ENCODE peak calls at places on chromosomes 7 and 10, in five cellular contexts. Y is pulmonary artery endothelial cell; K is T-helper 2 cell; Q is iris pigment epithelial cell; I is activated CD4-positive, CD25-positive, alpha-beta regulatory T cell treated with anti-CD3 and anti-CD28 coated beads, Interleukin-2, amount 50 U/mL, for 16 hours. E is an unnamed sample.
A peak's percentile ranks its signal among the peaks of the same experiment; 100 is the strongest.

GRCh38 chr7:101271021-101271420 is 26.1 kb upstream of the FIS1 start:
- DNase-seq in I (no peak), Y (no peak), K (no peak), Q (no peak), E (no peak)

GRCh38 chr10:46292573-46293023 is 5.8 kb downstream of the ANTXRL start:
- DNase-seq in Q (no peak), Y (no peak), K (no peak), I (no peak), E (no peak)

GRCh38 chr7:49577576-49577975 is 195.9 kb upstream of the VWC2 start:
- DNase-seq in Q (no peak), K (no peak), Y (no peak), I (no peak), E (no peak)

GRCh38 chr7:136183981-136184380 is 206.8 kb upstream of the MTPN start:
- DNase-seq in K (no peak), I (no peak), Y (no peak), Q (peak; percentile 4), E (no peak)

GRCh38 chr7:44853391-44853790 is 5.5 kb upstream of the H2AZ2 start:
- DNase-seq in Q (no peak), K (no peak), I (no peak), Y (no peak), E (no peak)

GRCh38 chr7:46909601-46910051 is 672.3 kb downstream of the TNS3 start:
- DNase-seq in Y (no peak), I (no peak), K (no peak), Q (peak; percentile 77), E (peak; percentile 82)

GRCh38 chr7:64914557-64914956 is 11.5 kb downstream of the ZNF273 start:
- DNase-seq in K (no peak), I (no peak), Q (no peak), Y (no peak), E (no peak)

GRCh38 chr10:96548589-96548988 is 34.9 kb upstream of the TLL2 start:
- DNase-seq in K (no peak), I (no peak), Y (no peak), Q (no peak), E (no peak)

GRCh38 chr7:157010588-157011332 is at the start of gene MNX1:
- DNase-seq in K (no peak), Y (no peak), Q (no peak), I (no peak), E (no peak)

GRCh38 chr7:38232475-38233366 is 40.7 kb downstream of the TARP start:
- DNase-seq in Y (no peak), K (no peak), I (peak; percentile 26), Q (no peak), E (no peak)

GRCh38 chr7:22094413-22095304 is 149.0 kb upstream of the CDCA7L start:
- DNase-seq in Y (no peak), I (no peak), K (no peak), Q (no peak), E (peak; percentile 41)

GRCh38 chr7:30757343-30757695 is 5.4 kb downstream of the INMT start:
- DNase-seq in Y (no peak), I (no peak), Q (no peak), K (no peak), E (no peak)

GRCh38 chr10:17241611-17242333 is 13.7 kb downstream of the VIM start:
- DNase-seq in K (no peak), I (no peak), Q (no peak), Y (no peak), E (no peak)

GRCh38 chr7:76423666-76424412 is 911 bp upstream of the ZP3 start:
- DNase-seq in Y (no peak), Q (peak; percentile 24), I (no peak), K (no peak), E (no peak)